ENCODE peak calls at places on chromosomes 3 and 15, in eight cellular contexts. I, O, A, K, T, D, R and L are unnamed samples.

GRCh38 chr3:79766474-79767193 is 1.2 kb downstream of the ROBO1 start:
- DNase-seq in I (no peak), O (peak), A (no peak), K (no peak), T (no peak), D (no peak), R (no peak), L (no peak)

GRCh38 chr3:37256447-37256846 is 82.1 kb upstream of the LRRFIP2 start:
- DNase-seq in I (no peak), O (no peak), A (no peak), K (no peak), T (no peak), D (no peak), R (no peak), L (no peak)

GRCh38 chr15:101795455-101795854 is 7.9 kb upstream of the OR4F6 start:
- DNase-seq in I (no peak), O (no peak), A (no peak), K (peak), T (no peak), D (no peak), R (no peak), L (no peak)

GRCh38 chr3:63863150-63864007 is at the start of the genes ATXN7 and THOC7:
- DNase-seq in I (peak), O (peak), A (peak), K (no peak), T (no peak), D (no peak), R (peak), L (peak)

GRCh38 chr15:85531083-85531482 is 150.7 kb downstream of the AKAP13 start:
- DNase-seq in I (no peak), O (no peak), A (no peak), K (no peak), T (no peak), D (no peak), R (no peak), L (no peak)

GRCh38 chr15:71348597-71348996 is 233.3 kb downstream of the THSD4 start:
- DNase-seq in I (no peak), O (no peak), A (no peak), K (no peak), T (no peak), D (no peak), R (no peak), L (no peak)

GRCh38 chr3:111721702-111722205 is 126.6 kb upstream of the ZBED2 start:
- DNase-seq in I (no peak), O (no peak), A (no peak), K (no peak), T (no peak), D (no peak), R (no peak), L (no peak)

GRCh38 chr15:71251548-71252035 is 136.3 kb downstream of the THSD4 start:
- DNase-seq in I (no peak), O (no peak), A (no peak), K (peak), T (no peak), D (no peak), R (no peak), L (no peak)

GRCh38 chr15:93982226-93982641 is 249.1 kb upstream of the MCTP2 start:
- DNase-seq in I (no peak), O (no peak), A (peak), K (no peak), T (no peak), D (no peak), R (no peak), L (no peak)

GRCh38 chr3:128278761-128279593 is 125.7 kb downstream of the EEFSEC start:
- DNase-seq in I (no peak), O (peak), A (peak), K (no peak), T (no peak), D (no peak), R (no peak), L (no peak)

GRCh38 chr3:8775602-8776001 is 6.2 kb upstream of the OXTR start:
- DNase-seq in I (no peak), O (no peak), A (no peak), K (no peak), T (no peak), D (no peak), R (no peak), L (no peak)

GRCh38 chr3:10074666-10075065 is 33.4 kb downstream of the FANCD2OS start:
- DNase-seq in I (no peak), O (no peak), A (no peak), K (peak), T (no peak), D (no peak), R (no peak), L (no peak)

GRCh38 chr3:124243253-124243859 is 251.4 kb upstream of the ROPN1 start:
- DNase-seq in I (no peak), O (no peak), A (no peak), K (no peak), T (no peak), D (no peak), R (no peak), L (no peak)

GRCh38 chr3:189117087-189117486 is 54.7 kb upstream of the TPRG1 start:
- DNase-seq in I (no peak), O (no peak), A (no peak), K (no peak), T (no peak), D (no peak), R (no peak), L (no peak)